ENCODE peak calls at places on chromosome 14, in four cellular contexts. One of them, this sample, is unnamed.

GRCh38 chr14:104843442-104844305 is 21.4 kb upstream of the CEP170B start:
- DNase-seq in A549: no peak
- DNase-seq in WTC11: peak
- DNase-seq in HepG2: no peak
- DNase-seq in this sample: no peak

GRCh38 chr14:104432611-104433231 is 146.8 kb upstream of the C14orf180 start:
- DNase-seq in A549: no peak
- DNase-seq in WTC11: peak
- DNase-seq in HepG2: no peak
- DNase-seq in this sample: no peak

GRCh38 chr14:60915781-60916180 is 65.1 kb downstream of the TRMT5 start:
- DNase-seq in A549: no peak
- DNase-seq in WTC11: no peak
- DNase-seq in HepG2: no peak
- DNase-seq in this sample: no peak

GRCh38 chr14:92637228-92637627 is 111.2 kb downstream of the LGMN start:
- DNase-seq in A549: no peak
- DNase-seq in WTC11: peak
- DNase-seq in HepG2: no peak
- DNase-seq in this sample: no peak

GRCh38 chr14:69002069-69002468 is 23.0 kb upstream of the ACTN1 start:
- DNase-seq in A549: peak
- DNase-seq in WTC11: peak
- DNase-seq in HepG2: peak
- DNase-seq in this sample: peak

GRCh38 chr14:29521526-29522137 is 406.0 kb downstream of the PRKD1 start:
- DNase-seq in A549: no peak
- DNase-seq in WTC11: peak
- DNase-seq in HepG2: no peak
- DNase-seq in this sample: no peak

GRCh38 chr14:97602438-97603117 is 805.4 kb downstream of the VRK1 start:
- DNase-seq in A549: no peak
- DNase-seq in WTC11: no peak
- DNase-seq in HepG2: no peak
- DNase-seq in this sample: no peak

GRCh38 chr14:77067632-77068514 is 30.2 kb upstream of the CIPC start:
- DNase-seq in A549: peak
- DNase-seq in WTC11: peak
- DNase-seq in HepG2: no peak
- DNase-seq in this sample: peak

GRCh38 chr14:96634481-96634880 is 132.3 kb downstream of the PAPOLA start:
- DNase-seq in A549: no peak
- DNase-seq in WTC11: no peak
- DNase-seq in HepG2: no peak
- DNase-seq in this sample: no peak

GRCh38 chr14:92874961-92875360 is 48.0 kb upstream of the CHGA start:
- DNase-seq in A549: no peak
- DNase-seq in WTC11: no peak
- DNase-seq in HepG2: no peak
- DNase-seq in this sample: no peak

GRCh38 chr14:55274144-55274543 is 2.9 kb downstream of the FBXO34 start:
- DNase-seq in A549: no peak
- DNase-seq in WTC11: no peak
- DNase-seq in HepG2: no peak
- DNase-seq in this sample: no peak

GRCh38 chr14:27391331-27391730 is 793.5 kb upstream of the NOVA1 start:
- DNase-seq in A549: no peak
- DNase-seq in WTC11: no peak
- DNase-seq in HepG2: no peak
- DNase-seq in this sample: no peak

GRCh38 chr14:66476964-66477363 is 9.2 kb upstream of the CCDC196 start:
- DNase-seq in A549: peak
- DNase-seq in WTC11: no peak
- DNase-seq in HepG2: no peak
- DNase-seq in this sample: peak

GRCh38 chr14:55512421-55512820 is 67.6 kb upstream of the KTN1 start:
- DNase-seq in A549: no peak
- DNase-seq in WTC11: no peak
- DNase-seq in HepG2: no peak
- DNase-seq in this sample: no peak

GRCh38 chr14:61482348-61483206 is 161.2 kb downstream of the PRKCH start:
- DNase-seq in A549: no peak
- DNase-seq in WTC11: no peak
- DNase-seq in HepG2: no peak
- DNase-seq in this sample: no peak

GRCh38 chr14:30573203-30573814 is 14.4 kb downstream of the G2E3 start:
- DNase-seq in A549: peak
- DNase-seq in WTC11: no peak
- DNase-seq in HepG2: no peak
- DNase-seq in this sample: no peak

GRCh38 chr14:101541063-101541462 is 20.2 kb upstream of the DIO3 start:
- DNase-seq in A549: no peak
- DNase-seq in WTC11: no peak
- DNase-seq in HepG2: no peak
- DNase-seq in this sample: no peak

GRCh38 chr14:101539929-101540328 is 21.4 kb upstream of the DIO3 start:
- DNase-seq in A549: no peak
- DNase-seq in WTC11: no peak
- DNase-seq in HepG2: no peak
- DNase-seq in this sample: no peak

GRCh38 chr14:101537286-101537685 is 24.0 kb upstream of the DIO3 start:
- DNase-seq in A549: no peak
- DNase-seq in WTC11: no peak
- DNase-seq in HepG2: no peak
- DNase-seq in this sample: no peak

GRCh38 chr14:101540481-101540880 is 20.8 kb upstream of the DIO3 start:
- DNase-seq in A549: no peak
- DNase-seq in WTC11: no peak
- DNase-seq in HepG2: no peak
- DNase-seq in this sample: no peak

GRCh38 chr14:101538865-101539264 is 22.4 kb upstream of the DIO3 start:
- DNase-seq in A549: no peak
- DNase-seq in WTC11: no peak
- DNase-seq in HepG2: no peak
- DNase-seq in this sample: no peak
- TF ChIP-seq HMGXB4 in A549: no peak
- TF ChIP-seq HMGXB4 in WTC11: no peak
- TF ChIP-seq HMGXB4 in HepG2: no peak
- TF ChIP-seq HMGXB4 in this sample: no peak

DNA sequence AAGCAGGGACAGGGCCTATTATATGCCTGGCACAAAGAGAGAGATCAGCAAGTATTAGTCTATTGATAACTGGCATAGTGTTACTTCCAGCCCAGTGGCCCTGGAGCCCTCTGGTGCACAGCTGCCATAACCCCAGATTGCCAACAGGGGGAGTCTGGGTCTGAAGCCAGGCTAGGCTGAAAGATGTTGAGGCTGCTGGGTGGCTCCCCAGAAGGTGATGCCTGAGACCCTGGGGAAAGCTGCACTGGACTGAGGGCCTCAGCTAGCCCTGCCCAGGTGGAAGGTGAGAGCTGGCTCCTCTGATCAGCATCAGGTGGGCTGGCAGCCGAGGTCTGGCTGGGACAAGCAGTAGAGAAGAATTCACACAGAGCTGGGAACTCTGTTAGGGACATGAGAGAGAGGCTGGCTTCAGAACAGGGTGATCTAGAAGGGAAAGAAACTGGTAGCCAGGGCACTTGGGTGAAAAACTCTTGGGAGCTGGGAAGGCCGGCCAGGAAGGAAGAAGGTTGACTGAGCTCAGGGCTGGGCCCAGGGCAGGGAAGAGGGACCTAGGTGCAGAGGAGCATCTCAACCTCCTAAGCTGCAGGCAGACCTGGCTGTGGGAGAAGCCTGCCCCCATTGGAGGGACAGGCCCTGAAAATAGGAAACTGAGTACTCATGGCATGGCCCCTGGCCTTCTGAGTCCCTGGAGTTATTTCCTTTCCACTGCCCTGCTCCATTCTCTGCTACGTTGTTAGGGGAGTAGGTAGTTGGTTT is 3.9 kb downstream of the GZMH start:
- DNase-seq in A549: peak
- DNase-seq in WTC11: peak
- DNase-seq in HepG2: peak
- DNase-seq in this sample: peak
- TF ChIP-seq HMGXB4 in A549: no peak
- TF ChIP-seq HMGXB4 in WTC11: no peak
- TF ChIP-seq HMGXB4 in HepG2: no peak
- TF ChIP-seq HMGXB4 in this sample: no peak

GRCh38 chr14:95199298-95199983 is 42.1 kb upstream of the DICER1 start:
- DNase-seq in A549: no peak
- DNase-seq in WTC11: no peak
- DNase-seq in HepG2: no peak
- DNase-seq in this sample: no peak

GRCh38 chr14:95198320-95198719 is 41.0 kb upstream of the DICER1 start:
- DNase-seq in A549: no peak
- DNase-seq in WTC11: no peak
- DNase-seq in HepG2: no peak
- DNase-seq in this sample: no peak

GRCh38 chr14:95196826-95197497 is 39.6 kb upstream of the DICER1 start:
- DNase-seq in A549: no peak
- DNase-seq in WTC11: no peak
- DNase-seq in HepG2: no peak
- DNase-seq in this sample: no peak

GRCh38 chr14:95196268-95196667 is 38.9 kb upstream of the DICER1 start:
- DNase-seq in A549: peak
- DNase-seq in WTC11: no peak
- DNase-seq in HepG2: peak
- DNase-seq in this sample: peak

GRCh38 chr14:95197498-95198010 is 40.2 kb upstream of the DICER1 start:
- DNase-seq in A549: no peak
- DNase-seq in WTC11: peak
- DNase-seq in HepG2: no peak
- DNase-seq in this sample: no peak
- TF ChIP-seq HMGXB4 in A549: no peak
- TF ChIP-seq HMGXB4 in WTC11: no peak
- TF ChIP-seq HMGXB4 in HepG2: no peak
- TF ChIP-seq HMGXB4 in this sample: no peak

GRCh38 chr14:59297070-59297766 is 108.8 kb downstream of the DAAM1 start:
- DNase-seq in A549: no peak
- DNase-seq in WTC11: no peak
- DNase-seq in HepG2: peak
- DNase-seq in this sample: no peak
- TF ChIP-seq HMGXB4 in A549: no peak
- TF ChIP-seq HMGXB4 in WTC11: no peak
- TF ChIP-seq HMGXB4 in HepG2: no peak
- TF ChIP-seq HMGXB4 in this sample: no peak

GRCh38 chr14:36069535-36069900 is 107.0 kb downstream of the PTCSC3 start:
- DNase-seq in A549: peak
- DNase-seq in WTC11: peak
- DNase-seq in HepG2: peak
- DNase-seq in this sample: peak
- TF ChIP-seq HMGXB4 in A549: no peak
- TF ChIP-seq HMGXB4 in WTC11: no peak
- TF ChIP-seq HMGXB4 in HepG2: no peak
- TF ChIP-seq HMGXB4 in this sample: no peak

GRCh38 chr14:102471921-102472814 is 37.4 kb downstream of the ANKRD9 start:
- DNase-seq in A549: no peak
- DNase-seq in WTC11: no peak
- DNase-seq in HepG2: no peak
- DNase-seq in this sample: no peak

GRCh38 chr14:102473559-102473958 is 36.0 kb downstream of the ANKRD9 start:
- DNase-seq in A549: no peak
- DNase-seq in WTC11: no peak
- DNase-seq in HepG2: no peak
- DNase-seq in this sample: no peak

GRCh38 chr14:102479107-102479506 is 30.5 kb downstream of the ANKRD9 start:
- DNase-seq in A549: no peak
- DNase-seq in WTC11: no peak
- DNase-seq in HepG2: no peak
- DNase-seq in this sample: no peak

GRCh38 chr14:102472815-102473158 is 36.8 kb downstream of the ANKRD9 start:
- DNase-seq in A549: no peak
- DNase-seq in WTC11: no peak
- DNase-seq in HepG2: no peak
- DNase-seq in this sample: no peak

GRCh38 chr14:102474934-102475333 is 34.6 kb downstream of the ANKRD9 start:
- DNase-seq in A549: no peak
- DNase-seq in WTC11: no peak
- DNase-seq in HepG2: no peak
- DNase-seq in this sample: no peak
- TF ChIP-seq HMGXB4 in A549: no peak
- TF ChIP-seq HMGXB4 in WTC11: no peak
- TF ChIP-seq HMGXB4 in HepG2: no peak
- TF ChIP-seq HMGXB4 in this sample: no peak

This sample was measured in K562.